ENCODE peak calls at places on chromosome 13, in four cellular contexts. One of them, this sample, is unnamed.

GRCh38 chr13:42594577-42595571 is 20.9 kb downstream of the TNFSF11 start:
- DNase-seq in bronchial epithelial cell: peak
- DNase-seq in osteoblast: no peak
- DNase-seq in HCT116: peak
- DNase-seq in this sample: peak

GRCh38 chr13:50599046-50599445 is 244.4 kb downstream of the DLEU7 start:
- DNase-seq in bronchial epithelial cell: no peak
- DNase-seq in HCT116: no peak
- DNase-seq in osteoblast: no peak
- DNase-seq in this sample: no peak

GRCh38 chr13:23547000-23547590 is 23.1 kb upstream of the TNFRSF19 start:
- DNase-seq in bronchial epithelial cell: no peak
- DNase-seq in osteoblast: peak
- DNase-seq in HCT116: no peak
- DNase-seq in this sample: no peak

GRCh38 chr13:26061947-26062346 is 10.1 kb upstream of the SHISA2 start:
- DNase-seq in bronchial epithelial cell: peak
- DNase-seq in HCT116: no peak
- DNase-seq in osteoblast: peak
- DNase-seq in this sample: no peak

GRCh38 chr13:19959831-19960672 is 1.5 kb downstream of the ZMYM2 start:
- DNase-seq in HCT116: peak
- DNase-seq in osteoblast: peak
- DNase-seq in bronchial epithelial cell: peak
- DNase-seq in this sample: peak

GRCh38 chr13:77016241-77016812 is 10.6 kb downstream of the FBXL3 start:
- DNase-seq in osteoblast: no peak
- DNase-seq in bronchial epithelial cell: no peak
- DNase-seq in HCT116: no peak
- DNase-seq in this sample: no peak

GRCh38 chr13:19984430-19985218 is 26.1 kb downstream of the ZMYM2 start:
- DNase-seq in osteoblast: peak
- DNase-seq in bronchial epithelial cell: peak
- DNase-seq in HCT116: peak
- DNase-seq in this sample: no peak

GRCh38 chr13:66114127-66114526 is 1116.0 kb downstream of the PCDH9 start:
- DNase-seq in osteoblast: no peak
- DNase-seq in bronchial epithelial cell: no peak
- DNase-seq in HCT116: no peak
- DNase-seq in this sample: no peak

GRCh38 chr13:48817166-48817802 is 158.4 kb upstream of the FNDC3A start:
- DNase-seq in osteoblast: no peak
- DNase-seq in bronchial epithelial cell: no peak
- DNase-seq in HCT116: no peak
- DNase-seq in this sample: no peak

GRCh38 chr13:73945871-73946270 is 188.3 kb downstream of the KLF12 start:
- DNase-seq in osteoblast: no peak
- DNase-seq in bronchial epithelial cell: no peak
- DNase-seq in HCT116: no peak
- DNase-seq in this sample: no peak

GRCh38 chr13:68938639-68939038 is 1169.0 kb upstream of the ATXN8OS start:
- DNase-seq in HCT116: no peak
- DNase-seq in bronchial epithelial cell: no peak
- DNase-seq in osteoblast: no peak
- DNase-seq in this sample: no peak

GRCh38 chr13:94557836-94558235 is 38.1 kb downstream of the TGDS start:
- DNase-seq in bronchial epithelial cell: no peak
- DNase-seq in HCT116: no peak
- DNase-seq in osteoblast: no peak
- DNase-seq in this sample: no peak

GRCh38 chr13:44313674-44314073 is 60.0 kb upstream of the SERP2 start:
- DNase-seq in osteoblast: peak
- DNase-seq in bronchial epithelial cell: peak
- DNase-seq in HCT116: peak
- DNase-seq in this sample: no peak

GRCh38 chr13:32051156-32051555 is 19.6 kb downstream of the FRY start:
- DNase-seq in osteoblast: no peak
- DNase-seq in HCT116: no peak
- DNase-seq in bronchial epithelial cell: no peak
- DNase-seq in this sample: no peak

GRCh38 chr13:47678201-47678963 is 322.7 kb downstream of the SUCLA2 start:
- DNase-seq in HCT116: no peak
- DNase-seq in bronchial epithelial cell: no peak
- DNase-seq in osteoblast: no peak
- DNase-seq in this sample: no peak

GRCh38 chr13:99371956-99372355 is 64.8 kb upstream of the GPR183 start:
- DNase-seq in osteoblast: no peak
- DNase-seq in HCT116: no peak
- DNase-seq in bronchial epithelial cell: no peak
- DNase-seq in this sample: no peak

GRCh38 chr13:36910545-36910944 is 9.5 kb downstream of the SMAD9 start:
- DNase-seq in HCT116: no peak
- DNase-seq in bronchial epithelial cell: no peak
- DNase-seq in osteoblast: no peak
- DNase-seq in this sample: no peak

GRCh38 chr13:111061338-111062045 is 53.6 kb upstream of the ARHGEF7 start:
- DNase-seq in bronchial epithelial cell: no peak
- DNase-seq in HCT116: no peak
- DNase-seq in osteoblast: no peak
- DNase-seq in this sample: no peak

GRCh38 chr13:31069808-31070544 is 91.7 kb downstream of the HSPH1 start:
- DNase-seq in bronchial epithelial cell: peak
- DNase-seq in HCT116: no peak
- DNase-seq in osteoblast: peak
- DNase-seq in this sample: no peak

GRCh38 chr13:110265682-110266430 is 41.1 kb downstream of the COL4A1 start:
- DNase-seq in bronchial epithelial cell: no peak
- DNase-seq in HCT116: no peak
- DNase-seq in osteoblast: no peak
- DNase-seq in this sample: no peak

GRCh38 chr13:63433546-63434150 is 2018.0 kb upstream of the PCDH20 start:
- DNase-seq in HCT116: no peak
- DNase-seq in osteoblast: no peak
- DNase-seq in bronchial epithelial cell: peak
- DNase-seq in this sample: no peak

GRCh38 chr13:99471231-99472202 is 29.8 kb upstream of the TM9SF2 start:
- DNase-seq in HCT116: no peak
- DNase-seq in bronchial epithelial cell: peak
- DNase-seq in osteoblast: peak
- DNase-seq in this sample: no peak

GRCh38 chr13:72255908-72256307 is 388.9 kb upstream of the DACH1 start:
- DNase-seq in bronchial epithelial cell: peak
- DNase-seq in HCT116: peak
- DNase-seq in osteoblast: no peak
- DNase-seq in this sample: peak

GRCh38 chr13:27678306-27679040 is 56.8 kb downstream of the POLR1D start:
- DNase-seq in osteoblast: no peak
- DNase-seq in bronchial epithelial cell: peak
- DNase-seq in HCT116: no peak
- DNase-seq in this sample: peak

GRCh38 chr13:99997702-99998219 is 16.2 kb downstream of the ZIC2 start:
- DNase-seq in HCT116: no peak
- DNase-seq in bronchial epithelial cell: no peak
- DNase-seq in osteoblast: peak
- DNase-seq in this sample: no peak

GRCh38 chr13:21637296-21637695 is 33.3 kb upstream of the MICU2 start:
- DNase-seq in HCT116: peak
- DNase-seq in osteoblast: no peak
- DNase-seq in bronchial epithelial cell: peak
- DNase-seq in this sample: peak

GRCh38 chr13:46622918-46623256 is 69.9 kb downstream of the LRCH1 start:
- DNase-seq in bronchial epithelial cell: no peak
- DNase-seq in osteoblast: no peak
- DNase-seq in HCT116: no peak
- DNase-seq in this sample: no peak

GRCh38 chr13:67043901-67044300 is 186.2 kb downstream of the PCDH9 start:
- DNase-seq in bronchial epithelial cell: no peak
- DNase-seq in osteoblast: no peak
- DNase-seq in HCT116: no peak
- DNase-seq in this sample: no peak

GRCh38 chr13:24784319-24784718 is 20.4 kb downstream of the RNF17 start:
- DNase-seq in HCT116: no peak
- DNase-seq in bronchial epithelial cell: peak
- DNase-seq in osteoblast: no peak
- DNase-seq in this sample: no peak

GRCh38 chr13:36806102-36806501 is 12.9 kb upstream of the RFXAP start:
- DNase-seq in HCT116: no peak
- DNase-seq in bronchial epithelial cell: no peak
- DNase-seq in osteoblast: no peak
- DNase-seq in this sample: no peak